ENCODE peak calls at places on chromosomes 13 and 19, in nine cellular contexts. One of them, this sample, is unnamed.

GRCh38 chr19:52599241-52599640 is 29.2 kb downstream of the ZNF701 start:
- DNase-seq in activated CD4-positive, alpha-beta T cell treated with anti-CD3 and anti-CD28 coated beads, Interleukin-2, amount 50 U/mL, for 48 hours: no peak
- DNase-seq in DMS53: no peak
- DNase-seq in COR-L47: no peak
- DNase-seq in cardiac septum: no peak
- DNase-seq in head of caudate nucleus: no peak
- DNase-seq in HCT116: no peak
- DNase-seq in cortex of kidney: no peak
- DNase-seq in lower lobe of right lung: no peak
- DNase-seq in this sample: no peak

GRCh38 chr19:12052571-12053169 is at the start of gene ZNF878:
- DNase-seq in activated CD4-positive, alpha-beta T cell treated with anti-CD3 and anti-CD28 coated beads, Interleukin-2, amount 50 U/mL, for 48 hours: peak; percentile 84
- DNase-seq in DMS53: peak; percentile 96
- DNase-seq in COR-L47: peak; percentile 90
- DNase-seq in cardiac septum: peak; percentile 92
- DNase-seq in head of caudate nucleus: peak; percentile 92
- DNase-seq in HCT116: no peak
- DNase-seq in cortex of kidney: no peak
- DNase-seq in lower lobe of right lung: peak; percentile 93
- DNase-seq in this sample: peak; percentile 91

GRCh38 chr19:48608798-48609263 is 2.3 kb downstream of the SPACA4 start:
- DNase-seq in activated CD4-positive, alpha-beta T cell treated with anti-CD3 and anti-CD28 coated beads, Interleukin-2, amount 50 U/mL, for 48 hours: peak; percentile 59
- DNase-seq in DMS53: peak; percentile 82
- DNase-seq in COR-L47: peak; percentile 77
- DNase-seq in cardiac septum: no peak
- DNase-seq in head of caudate nucleus: peak; percentile 54
- DNase-seq in HCT116: peak; percentile 66
- DNase-seq in cortex of kidney: no peak
- DNase-seq in lower lobe of right lung: no peak
- DNase-seq in this sample: no peak

GRCh38 chr19:46068345-46069258 is 27.8 kb upstream of the IGFL4 start:
- DNase-seq in activated CD4-positive, alpha-beta T cell treated with anti-CD3 and anti-CD28 coated beads, Interleukin-2, amount 50 U/mL, for 48 hours: no peak
- DNase-seq in DMS53: no peak
- DNase-seq in COR-L47: no peak
- DNase-seq in cardiac septum: no peak
- DNase-seq in head of caudate nucleus: no peak
- DNase-seq in HCT116: peak; percentile 89
- DNase-seq in cortex of kidney: no peak
- DNase-seq in lower lobe of right lung: no peak
- DNase-seq in this sample: peak; percentile 83

GRCh38 chr19:41922585-41922984 is 5.7 kb downstream of the ERFL start:
- DNase-seq in activated CD4-positive, alpha-beta T cell treated with anti-CD3 and anti-CD28 coated beads, Interleukin-2, amount 50 U/mL, for 48 hours: no peak
- DNase-seq in DMS53: no peak
- DNase-seq in COR-L47: no peak
- DNase-seq in cardiac septum: no peak
- DNase-seq in head of caudate nucleus: no peak
- DNase-seq in HCT116: no peak
- DNase-seq in cortex of kidney: no peak
- DNase-seq in lower lobe of right lung: no peak
- DNase-seq in this sample: no peak

GRCh38 chr13:112825071-112825470 is 135.2 kb downstream of the ATP11A start:
- DNase-seq in activated CD4-positive, alpha-beta T cell treated with anti-CD3 and anti-CD28 coated beads, Interleukin-2, amount 50 U/mL, for 48 hours: no peak
- DNase-seq in DMS53: no peak
- DNase-seq in COR-L47: no peak
- DNase-seq in cardiac septum: no peak
- DNase-seq in head of caudate nucleus: no peak
- DNase-seq in HCT116: no peak
- DNase-seq in cortex of kidney: no peak
- DNase-seq in lower lobe of right lung: no peak
- DNase-seq in this sample: no peak

GRCh38 chr13:34019870-34020269 is 201.9 kb downstream of the RFC3 start:
- DNase-seq in activated CD4-positive, alpha-beta T cell treated with anti-CD3 and anti-CD28 coated beads, Interleukin-2, amount 50 U/mL, for 48 hours: no peak
- DNase-seq in DMS53: peak; percentile 91
- DNase-seq in COR-L47: no peak
- DNase-seq in cardiac septum: no peak
- DNase-seq in head of caudate nucleus: no peak
- DNase-seq in HCT116: peak; percentile 85
- DNase-seq in cortex of kidney: no peak
- DNase-seq in lower lobe of right lung: no peak
- DNase-seq in this sample: no peak

GRCh38 chr19:36417752-36418286 is 625 bp downstream of the ZFP82 start:
- DNase-seq in activated CD4-positive, alpha-beta T cell treated with anti-CD3 and anti-CD28 coated beads, Interleukin-2, amount 50 U/mL, for 48 hours: peak; percentile 3
- DNase-seq in DMS53: no peak
- DNase-seq in COR-L47: no peak
- DNase-seq in cardiac septum: no peak
- DNase-seq in head of caudate nucleus: peak; percentile 22
- DNase-seq in HCT116: no peak
- DNase-seq in cortex of kidney: no peak
- DNase-seq in lower lobe of right lung: no peak
- DNase-seq in this sample: no peak

GRCh38 chr19:18119243-18120105 is 21.9 kb downstream of the MAST3 start:
- DNase-seq in activated CD4-positive, alpha-beta T cell treated with anti-CD3 and anti-CD28 coated beads, Interleukin-2, amount 50 U/mL, for 48 hours: peak; percentile 60
- DNase-seq in DMS53: no peak
- DNase-seq in COR-L47: no peak
- DNase-seq in cardiac septum: no peak
- DNase-seq in head of caudate nucleus: peak; percentile 86
- DNase-seq in HCT116: no peak
- DNase-seq in cortex of kidney: no peak
- DNase-seq in lower lobe of right lung: no peak
- DNase-seq in this sample: no peak

GRCh38 chr13:87314822-87315221 is 356.3 kb upstream of the SLITRK5 start:
- DNase-seq in activated CD4-positive, alpha-beta T cell treated with anti-CD3 and anti-CD28 coated beads, Interleukin-2, amount 50 U/mL, for 48 hours: no peak
- DNase-seq in DMS53: no peak
- DNase-seq in COR-L47: no peak
- DNase-seq in cardiac septum: no peak
- DNase-seq in head of caudate nucleus: no peak
- DNase-seq in HCT116: no peak
- DNase-seq in cortex of kidney: no peak
- DNase-seq in lower lobe of right lung: no peak
- DNase-seq in this sample: no peak

GRCh38 chr13:46195017-46195416 is 13.0 kb upstream of the LCP1 start:
- DNase-seq in activated CD4-positive, alpha-beta T cell treated with anti-CD3 and anti-CD28 coated beads, Interleukin-2, amount 50 U/mL, for 48 hours: no peak
- DNase-seq in DMS53: no peak
- DNase-seq in COR-L47: no peak
- DNase-seq in cardiac septum: no peak
- DNase-seq in head of caudate nucleus: no peak
- DNase-seq in HCT116: no peak
- DNase-seq in cortex of kidney: no peak
- DNase-seq in lower lobe of right lung: no peak
- DNase-seq in this sample: no peak

GRCh38 chr19:35206379-35206778 is 22.2 kb downstream of the FAM187B start:
- DNase-seq in activated CD4-positive, alpha-beta T cell treated with anti-CD3 and anti-CD28 coated beads, Interleukin-2, amount 50 U/mL, for 48 hours: no peak
- DNase-seq in DMS53: no peak
- DNase-seq in COR-L47: no peak
- DNase-seq in cardiac septum: no peak
- DNase-seq in head of caudate nucleus: no peak
- DNase-seq in HCT116: no peak
- DNase-seq in cortex of kidney: no peak
- DNase-seq in lower lobe of right lung: no peak
- DNase-seq in this sample: no peak

This sample was measured in RWPE2.